ENCODE peak calls at places on chromosomes 11 and 22, in five cellular contexts. One of them, this sample, is unnamed.

GRCh38 chr11:46555269-46556054 is 38.4 kb downstream of the AMBRA1 start:
- DNase-seq in neuronal stem cell: no peak
- DNase-seq in H1: no peak
- DNase-seq in H9: no peak
- DNase-seq in mesendoderm: no peak
- DNase-seq in this sample: no peak

GRCh38 chr11:117316197-117316961 is at the start of gene BACE1:
- DNase-seq in neuronal stem cell: peak
- DNase-seq in H1: peak
- DNase-seq in H9: peak
- DNase-seq in mesendoderm: peak
- DNase-seq in this sample: peak

GRCh38 chr11:2818021-2818420 is 67.6 kb downstream of the CDKN1C start:
- DNase-seq in neuronal stem cell: no peak
- DNase-seq in H1: no peak
- DNase-seq in H9: no peak
- DNase-seq in mesendoderm: no peak
- DNase-seq in this sample: no peak

GRCh38 chr11:36362902-36363301 is 66.8 kb downstream of the PRR5L start:
- DNase-seq in neuronal stem cell: no peak
- DNase-seq in H1: no peak
- DNase-seq in H9: no peak
- DNase-seq in mesendoderm: peak
- DNase-seq in this sample: peak

GRCh38 chr11:112017538-112017937 is 7.7 kb upstream of the DLAT start:
- DNase-seq in neuronal stem cell: no peak
- DNase-seq in H1: no peak
- DNase-seq in H9: no peak
- DNase-seq in mesendoderm: no peak
- DNase-seq in this sample: peak

GRCh38 chr11:94674005-94674491 is 94.1 kb upstream of the AMOTL1 start:
- DNase-seq in neuronal stem cell: no peak
- DNase-seq in H1: no peak
- DNase-seq in H9: no peak
- DNase-seq in mesendoderm: no peak
- DNase-seq in this sample: no peak

GRCh38 chr11:112610996-112611795 is 350.0 kb upstream of the NCAM1 start:
- DNase-seq in neuronal stem cell: no peak
- DNase-seq in H1: no peak
- DNase-seq in H9: no peak
- DNase-seq in mesendoderm: no peak
- DNase-seq in this sample: no peak

GRCh38 chr11:120515186-120515723 is 3.7 kb downstream of the GRIK4 start:
- DNase-seq in neuronal stem cell: no peak
- DNase-seq in H1: no peak
- DNase-seq in H9: no peak
- DNase-seq in mesendoderm: no peak
- DNase-seq in this sample: no peak

GRCh38 chr22:36486619-36487384 is 5.4 kb upstream of the TXN2 start:
- DNase-seq in neuronal stem cell: no peak
- DNase-seq in H1: no peak
- DNase-seq in H9: peak
- DNase-seq in mesendoderm: peak
- DNase-seq in this sample: peak

GRCh38 chr11:45667929-45668680 is 2.7 kb upstream of the CHST1 start:
- DNase-seq in neuronal stem cell: no peak
- DNase-seq in H1: no peak
- DNase-seq in H9: no peak
- DNase-seq in mesendoderm: no peak
- DNase-seq in this sample: no peak

GRCh38 chr11:71418643-71419042 is 29.6 kb downstream of the DHCR7 start:
- DNase-seq in neuronal stem cell: no peak
- DNase-seq in H1: no peak
- DNase-seq in H9: no peak
- DNase-seq in mesendoderm: no peak
- DNase-seq in this sample: no peak

GRCh38 chr22:50218996-50219727 is 18.4 kb downstream of the SELENOO start:
- DNase-seq in neuronal stem cell: no peak
- DNase-seq in H1: peak
- DNase-seq in H9: peak
- DNase-seq in mesendoderm: peak
- DNase-seq in this sample: peak

GRCh38 chr11:35322321-35322979 is 96.9 kb downstream of the SLC1A2 start:
- DNase-seq in neuronal stem cell: no peak
- DNase-seq in H1: no peak
- DNase-seq in H9: no peak
- DNase-seq in mesendoderm: peak
- DNase-seq in this sample: no peak

GRCh38 chr11:125603207-125603606 is 10.6 kb downstream of the STT3A start:
- DNase-seq in neuronal stem cell: no peak
- DNase-seq in H1: no peak
- DNase-seq in H9: no peak
- DNase-seq in mesendoderm: no peak
- DNase-seq in this sample: peak

GRCh38 chr11:47272706-47273105 is 2.8 kb downstream of the MADD start:
- DNase-seq in neuronal stem cell: no peak
- DNase-seq in H1: no peak
- DNase-seq in H9: no peak
- DNase-seq in mesendoderm: no peak
- DNase-seq in this sample: peak

GRCh38 chr11:134034496-134035381 is 34.1 kb upstream of the JAM3 start:
- DNase-seq in neuronal stem cell: no peak
- DNase-seq in H1: no peak
- DNase-seq in H9: no peak
- DNase-seq in mesendoderm: no peak
- DNase-seq in this sample: no peak

DNA sequence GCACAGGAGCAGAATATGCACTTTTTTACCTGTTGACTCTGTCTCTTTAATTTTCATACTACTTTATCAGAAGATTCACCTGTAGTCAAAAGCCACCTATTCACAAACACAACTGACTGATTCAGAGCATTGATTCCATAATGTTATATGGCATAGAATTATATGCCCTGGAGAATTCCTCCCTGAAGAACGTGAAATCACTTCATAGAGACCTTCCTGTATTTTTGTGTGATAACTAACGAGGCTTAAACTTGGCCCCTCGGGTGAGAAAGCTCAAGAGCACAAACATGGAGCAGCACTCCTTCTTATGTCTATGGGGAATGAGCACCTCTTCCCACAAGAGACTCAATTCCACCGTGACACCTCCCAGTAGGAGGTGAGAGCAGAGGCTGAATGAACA is at the start of gene OR10A6:
- DNase-seq in neuronal stem cell: no peak
- DNase-seq in H1: no peak
- DNase-seq in H9: no peak
- DNase-seq in mesendoderm: no peak
- DNase-seq in this sample: no peak
- H3K23ac ChIP-seq in neuronal stem cell: no peak
- H3K23ac ChIP-seq in H1: no peak
- H3K23ac ChIP-seq in H9: no peak
- H3K23ac ChIP-seq in mesendoderm: no peak
- H3K23ac ChIP-seq in this sample: no peak

GRCh38 chr11:720642-721346 is 14.8 kb downstream of the EPS8L2 start:
- DNase-seq in neuronal stem cell: peak
- DNase-seq in H1: no peak
- DNase-seq in H9: peak
- DNase-seq in mesendoderm: peak
- DNase-seq in this sample: peak
- H3K23ac ChIP-seq in neuronal stem cell: peak
- H3K23ac ChIP-seq in H1: no peak
- H3K23ac ChIP-seq in H9: no peak
- H3K23ac ChIP-seq in mesendoderm: no peak
- H3K23ac ChIP-seq in this sample: no peak

DNA sequence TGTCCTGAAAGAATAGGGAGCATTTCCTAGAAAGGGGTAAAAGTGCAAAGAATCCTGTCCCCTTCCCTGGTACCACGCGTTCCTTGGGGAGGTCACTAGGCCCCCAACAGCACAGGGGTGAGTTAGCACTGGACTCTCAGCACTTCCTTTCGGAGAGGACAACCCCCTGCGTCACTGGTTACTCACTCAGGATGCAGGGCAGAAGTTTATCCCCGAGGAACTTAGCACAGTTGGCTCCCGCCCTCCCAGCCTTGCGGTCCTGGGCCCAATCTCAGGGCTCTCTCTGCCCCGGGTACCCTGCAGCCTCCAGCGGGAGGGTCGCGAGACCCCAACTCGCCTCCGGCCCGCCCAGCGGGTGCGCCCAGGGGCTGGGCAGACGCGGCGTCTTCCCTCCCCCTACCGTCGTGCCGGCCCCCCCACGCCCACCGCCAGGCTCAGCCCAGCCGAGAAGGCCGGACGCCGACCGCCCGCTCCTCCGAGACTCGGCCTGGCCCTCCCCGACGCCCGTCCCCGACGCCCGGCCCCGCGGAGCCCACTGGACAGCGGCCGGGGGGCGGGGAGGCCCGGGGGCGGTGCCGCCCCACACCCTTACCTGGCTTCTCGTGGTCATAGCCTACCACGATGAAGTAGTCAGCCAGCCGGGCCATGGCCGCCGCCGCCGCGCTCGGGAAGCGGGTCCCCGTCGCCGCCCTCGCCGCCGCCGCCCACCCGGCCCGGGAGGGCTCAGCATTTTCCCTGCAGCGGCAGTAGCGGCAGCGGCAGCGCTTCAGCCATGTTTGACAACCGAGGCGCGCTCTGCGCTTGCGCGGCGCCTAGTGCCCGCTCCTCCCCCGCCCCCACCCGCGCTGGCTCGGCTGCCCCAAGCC is at the start of gene SBF2:
- DNase-seq in neuronal stem cell: peak
- DNase-seq in H1: no peak
- DNase-seq in H9: peak
- DNase-seq in mesendoderm: peak
- DNase-seq in this sample: peak
- H3K23ac ChIP-seq in neuronal stem cell: peak
- H3K23ac ChIP-seq in H1: no peak
- H3K23ac ChIP-seq in H9: no peak
- H3K23ac ChIP-seq in mesendoderm: peak
- H3K23ac ChIP-seq in this sample: peak

GRCh38 chr11:11826260-11826659 is 15.5 kb upstream of the USP47 start:
- DNase-seq in neuronal stem cell: no peak
- DNase-seq in H1: no peak
- DNase-seq in H9: no peak
- DNase-seq in mesendoderm: no peak
- DNase-seq in this sample: no peak

GRCh38 chr11:11821899-11822298 is 19.9 kb upstream of the USP47 start:
- DNase-seq in neuronal stem cell: no peak
- DNase-seq in H1: no peak
- DNase-seq in H9: no peak
- DNase-seq in mesendoderm: no peak
- DNase-seq in this sample: peak

GRCh38 chr11:11822946-11823345 is 18.8 kb upstream of the USP47 start:
- DNase-seq in neuronal stem cell: no peak
- DNase-seq in H1: no peak
- DNase-seq in H9: no peak
- DNase-seq in mesendoderm: no peak
- DNase-seq in this sample: no peak

DNA sequence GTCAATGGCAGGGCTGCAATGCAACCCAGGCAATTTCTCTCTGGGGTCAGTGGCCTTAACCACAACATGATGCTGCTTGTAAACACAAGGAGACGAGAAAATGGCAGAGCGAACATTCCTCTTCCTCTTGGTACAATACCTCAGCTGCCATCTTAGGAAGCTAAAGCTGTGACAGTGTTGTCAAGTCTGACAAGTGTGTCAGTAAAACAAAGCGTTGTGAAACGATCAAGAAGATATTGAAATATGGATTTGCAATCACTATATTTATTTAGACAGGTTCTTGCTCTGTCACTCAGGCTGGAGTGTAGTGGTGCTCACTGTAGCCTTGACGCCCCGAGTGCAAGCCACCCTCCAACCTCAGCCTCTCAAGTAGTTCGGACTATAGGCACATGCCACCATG is 14.5 kb upstream of the USP47 start:
- DNase-seq in neuronal stem cell: no peak
- DNase-seq in H1: no peak
- DNase-seq in H9: no peak
- DNase-seq in mesendoderm: no peak
- DNase-seq in this sample: no peak
- H3K23ac ChIP-seq in neuronal stem cell: no peak
- H3K23ac ChIP-seq in H1: no peak
- H3K23ac ChIP-seq in H9: no peak
- H3K23ac ChIP-seq in mesendoderm: no peak
- H3K23ac ChIP-seq in this sample: no peak

DNA sequence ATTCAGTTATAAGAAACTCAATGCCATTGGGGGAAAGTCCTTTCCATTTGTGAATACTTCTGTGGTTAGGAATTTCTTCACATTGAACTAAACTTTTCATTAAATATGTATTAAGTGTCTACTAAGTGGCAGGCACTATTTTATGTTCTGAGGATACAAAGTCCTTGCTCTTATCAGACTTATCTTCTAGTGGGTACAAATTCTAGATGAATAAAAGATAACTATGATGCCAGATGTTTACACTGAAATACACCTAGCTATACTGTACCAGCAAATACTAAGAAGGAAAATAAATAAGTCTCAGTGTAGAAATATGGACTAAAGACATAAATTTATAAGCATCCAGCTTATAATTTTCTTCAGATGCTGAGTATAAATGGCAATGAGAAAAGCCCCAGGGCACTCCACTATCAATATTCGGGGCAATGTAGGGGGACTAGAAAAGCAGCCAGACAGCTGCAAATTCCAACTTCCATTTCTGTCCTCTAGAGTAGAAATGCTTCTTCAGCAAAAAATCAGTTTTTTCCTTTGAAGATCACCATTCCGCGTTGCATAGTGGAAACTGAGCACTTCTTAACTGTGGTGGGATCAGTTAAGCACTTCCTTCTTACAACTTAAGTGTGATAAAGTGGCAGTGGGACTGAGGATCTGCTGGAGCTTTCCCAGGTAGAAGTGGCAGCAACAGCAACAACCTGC is 11.8 kb upstream of the BIRC3 start:
- DNase-seq in neuronal stem cell: no peak
- DNase-seq in H1: no peak
- DNase-seq in H9: no peak
- DNase-seq in mesendoderm: no peak
- DNase-seq in this sample: no peak
- H3K23ac ChIP-seq in neuronal stem cell: no peak
- H3K23ac ChIP-seq in H1: no peak
- H3K23ac ChIP-seq in H9: no peak
- H3K23ac ChIP-seq in mesendoderm: no peak
- H3K23ac ChIP-seq in this sample: no peak

DNA sequence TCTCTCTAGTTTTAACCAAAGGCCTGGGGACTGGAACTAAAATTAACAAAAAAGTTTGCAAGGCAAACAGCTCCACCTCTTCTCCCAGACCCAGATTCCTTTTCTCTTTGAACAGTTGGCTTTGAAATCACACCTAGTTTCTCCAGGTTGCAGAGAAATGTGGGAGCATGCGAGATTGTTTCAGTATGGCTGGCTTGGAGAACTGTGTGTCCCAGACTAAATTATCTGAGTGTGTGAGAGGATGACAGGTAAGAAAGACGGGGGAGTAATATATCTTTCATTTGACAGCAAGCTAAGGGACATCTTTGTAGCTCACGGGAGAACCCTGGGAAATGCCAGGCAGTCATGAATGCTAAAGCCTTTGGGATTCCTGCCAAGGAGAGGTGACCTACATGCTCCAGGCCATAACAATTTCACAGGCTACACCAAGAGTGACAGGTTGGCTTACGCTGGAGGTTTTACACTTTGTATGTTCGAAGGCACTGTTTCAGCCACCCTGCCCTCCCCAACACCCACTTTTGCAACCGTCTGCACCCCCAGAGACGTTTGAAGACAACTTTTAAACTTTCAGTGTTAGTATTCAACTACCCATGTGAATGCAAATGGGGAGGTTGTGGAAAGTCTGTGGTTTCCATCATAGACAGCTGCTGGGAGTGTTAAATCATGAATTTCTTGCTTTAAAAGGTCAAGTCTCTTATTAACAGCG is 109.3 kb upstream of the SNX19 start:
- DNase-seq in neuronal stem cell: no peak
- DNase-seq in H1: no peak
- DNase-seq in H9: no peak
- DNase-seq in mesendoderm: no peak
- DNase-seq in this sample: no peak
- H3K23ac ChIP-seq in neuronal stem cell: no peak
- H3K23ac ChIP-seq in H1: no peak
- H3K23ac ChIP-seq in H9: no peak
- H3K23ac ChIP-seq in mesendoderm: no peak
- H3K23ac ChIP-seq in this sample: no peak